ENCODE peak calls at places on chromosomes 13 and 19, in five cellular contexts. Z is right lobe of liver, B is IMR-90, S is colonic mucosa, I is testis. D is an unnamed sample. For H3K9me3, the result is how much of the 10 kb centered on the place peaks cover.

GRCh38 chr13:108755084-108755483 is 125.7 kb downstream of the MYO16 start:
- DNase-seq in S (no peak), Z (no peak), I (no peak), B (no peak), D (no peak)

GRCh38 chr13:31166591-31166990 is 4.9 kb upstream of the HSPH1 start:
- DNase-seq in I (no peak), B (peak), Z (no peak), S (no peak), D (no peak)

GRCh38 chr13:45718992-45719391 is 16.9 kb downstream of the CBY2 start:
- DNase-seq in Z (no peak), B (no peak), I (no peak), S (no peak), D (no peak)

GRCh38 chr13:40132249-40132648 is 476.8 kb downstream of the COG6 start:
- DNase-seq in I (no peak), Z (no peak), B (no peak), S (no peak), D (no peak)

GRCh38 chr13:30371649-30372265 is 50.5 kb upstream of the UBE2L5 start:
- DNase-seq in I (no peak), Z (no peak), B (peak), S (peak), D (no peak)

GRCh38 chr19:19262190-19263057 is 10.7 kb downstream of the TM6SF2 start:
- DNase-seq in Z (no peak), I (no peak), S (no peak), B (no peak), D (no peak)

GRCh38 chr13:60230593-60230992 is 66.9 kb upstream of the DIAPH3 start:
- DNase-seq in Z (no peak), B (peak), I (no peak), S (no peak), D (no peak)

GRCh38 chr13:85241045-85241444 is 558.2 kb downstream of the SLITRK6 start:
- DNase-seq in B (peak), S (no peak), I (no peak), Z (no peak), D (no peak)

GRCh38 chr13:51271008-51271407 is 48.8 kb downstream of the FAM124A start:
- DNase-seq in I (no peak), S (no peak), Z (no peak), B (no peak), D (no peak)

GRCh38 chr19:35551091-35551810 is 5.8 kb downstream of the TMEM147 start:
- DNase-seq in Z (no peak), I (no peak), S (no peak), B (no peak), D (no peak)

GRCh38 chr13:93450226-93450625 is 223.6 kb downstream of the GPC6 start:
- DNase-seq in Z (no peak), B (peak), I (no peak), S (no peak), D (no peak)

GRCh38 chr13:49749852-49750251 is 42.6 kb downstream of the KPNA3 start:
- DNase-seq in Z (no peak), S (no peak), B (peak), I (no peak), D (no peak)

GRCh38 chr13:109465151-109465550 is 321.2 kb downstream of the IRS2 start:
- DNase-seq in S (no peak), B (peak), Z (no peak), I (no peak), D (no peak)

GRCh38 chr13:44393391-44393790 is 19.8 kb downstream of the SERP2 start:
- DNase-seq in S (no peak), B (no peak), Z (peak), I (peak), D (no peak)

GRCh38 chr19:19134687-19135158 is 3.6 kb downstream of the TMEM161A start:
- DNase-seq in B (no peak), Z (peak), I (peak), S (peak), D (peak)

GRCh38 chr13:99086869-99087129 is 108.9 kb upstream of the DOCK9 start:
- DNase-seq in S (peak), I (no peak), Z (peak), B (no peak), D (peak)

GRCh38 chr19:10219678-10220077 is 11.5 kb downstream of the S1PR2 start:
- DNase-seq in S (no peak), I (no peak), B (peak), Z (no peak), D (no peak)

GRCh38 chr13:39196957-39197644 is 158.8 kb downstream of the NHLRC3 start:
- DNase-seq in I (no peak), S (no peak), Z (no peak), B (no peak), D (no peak)

GRCh38 chr19:23698711-23699520 is 11.9 kb upstream of the ZNF675 start:
- DNase-seq in Z (no peak), I (no peak), S (peak), B (no peak), D (no peak)

GRCh38 chr13:79211377-79211776 is 194.7 kb downstream of the RBM26 start:
- DNase-seq in S (no peak), B (no peak), Z (no peak), I (no peak), D (no peak)

GRCh38 chr13:91470084-91470621 is 71.7 kb downstream of the GPC5 start:
- DNase-seq in S (no peak), Z (no peak), B (no peak), I (no peak), D (no peak)

GRCh38 chr13:41515491-41516139 is 58.3 kb downstream of the RGCC start:
- DNase-seq in S (no peak), I (no peak), Z (no peak), B (no peak), D (no peak)

GRCh38 chr13:19586904-19587634 is 25.7 kb upstream of the TPTE2 start:
- DNase-seq in S (peak), Z (no peak), I (peak), B (peak), D (peak)

GRCh38 chr13:73984949-73985691 is 149.1 kb downstream of the KLF12 start:
- DNase-seq in B (no peak), S (no peak), I (no peak), Z (no peak), D (no peak)

GRCh38 chr13:111623170-111623569 is 302.7 kb downstream of the TEX29 start:
- DNase-seq in S (no peak), Z (no peak), B (no peak), I (no peak), D (no peak)

GRCh38 chr19:49347835-49348234 is 12.6 kb downstream of the CD37 start:
- DNase-seq in I (peak), Z (no peak), B (peak), S (no peak), D (no peak)

GRCh38 chr19:51564791-51565190 is 6.3 kb upstream of the ZNF175 start:
- DNase-seq in B (no peak), I (no peak), Z (no peak), S (no peak), D (no peak)

GRCh38 chr19:1218751-1219567 is 13.4 kb downstream of the STK11 start:
- DNase-seq in B (no peak), S (no peak), I (no peak), Z (no peak), D (peak)

GRCh38 chr13:95704510-95704909 is 27.6 kb downstream of the DNAJC3 start:
- DNase-seq in B (no peak), Z (no peak), I (no peak), S (no peak), D (no peak)

GRCh38 chr19:18504886-18505610 is 16.8 kb downstream of the ELL start:
- DNase-seq in B (no peak), S (peak), Z (no peak), I (no peak), D (no peak)

GRCh38 chr13:89383891-89384290 is 1712.7 kb downstream of the SLITRK5 start:
- DNase-seq in Z (no peak), I (no peak), S (no peak), B (no peak), D (no peak)

GRCh38 chr13:76677047-76677446 is 209.2 kb downstream of the KCTD12 start:
- DNase-seq in Z (no peak), B (peak), I (peak), S (peak), D (peak)

GRCh38 chr13:20118268-20119140 is 42.3 kb downstream of the GJA3 start:
- DNase-seq in B (no peak), S (peak), I (peak), Z (peak), D (peak)

GRCh38 chr19:13036366-13036976 is 41.2 kb downstream of the NFIX start:
- DNase-seq in Z (no peak), I (no peak), B (peak), S (peak), D (peak)

GRCh38 chr19:40754611-40755247 is 3.7 kb downstream of the SNRPA start:
- DNase-seq in B (peak), S (peak), I (no peak), Z (peak), D (peak)

GRCh38 chr19:10417598-10418280 is 2.6 kb upstream of the PDE4A start:
- DNase-seq in Z (no peak), S (no peak), B (no peak), I (no peak), D (no peak)

GRCh38 chr13:113124211-113125025 is 1.8 kb downstream of the F10 start:
- DNase-seq in I (peak), S (no peak), B (no peak), Z (no peak), D (no peak)

GRCh38 chr13:113121183-113121927 is 1.2 kb upstream of the F10 start:
- DNase-seq in Z (peak), B (no peak), S (no peak), I (peak), D (no peak)

GRCh38 chr13:113122571-113123225 is at the start of gene F10:
- DNase-seq in Z (peak), B (peak), S (peak), I (peak), D (peak)

GRCh38 chr13:113121928-113122420 is 625 bp upstream of the F10 start:
- DNase-seq in S (no peak), B (no peak), Z (peak), I (peak), D (no peak)

DNA sequence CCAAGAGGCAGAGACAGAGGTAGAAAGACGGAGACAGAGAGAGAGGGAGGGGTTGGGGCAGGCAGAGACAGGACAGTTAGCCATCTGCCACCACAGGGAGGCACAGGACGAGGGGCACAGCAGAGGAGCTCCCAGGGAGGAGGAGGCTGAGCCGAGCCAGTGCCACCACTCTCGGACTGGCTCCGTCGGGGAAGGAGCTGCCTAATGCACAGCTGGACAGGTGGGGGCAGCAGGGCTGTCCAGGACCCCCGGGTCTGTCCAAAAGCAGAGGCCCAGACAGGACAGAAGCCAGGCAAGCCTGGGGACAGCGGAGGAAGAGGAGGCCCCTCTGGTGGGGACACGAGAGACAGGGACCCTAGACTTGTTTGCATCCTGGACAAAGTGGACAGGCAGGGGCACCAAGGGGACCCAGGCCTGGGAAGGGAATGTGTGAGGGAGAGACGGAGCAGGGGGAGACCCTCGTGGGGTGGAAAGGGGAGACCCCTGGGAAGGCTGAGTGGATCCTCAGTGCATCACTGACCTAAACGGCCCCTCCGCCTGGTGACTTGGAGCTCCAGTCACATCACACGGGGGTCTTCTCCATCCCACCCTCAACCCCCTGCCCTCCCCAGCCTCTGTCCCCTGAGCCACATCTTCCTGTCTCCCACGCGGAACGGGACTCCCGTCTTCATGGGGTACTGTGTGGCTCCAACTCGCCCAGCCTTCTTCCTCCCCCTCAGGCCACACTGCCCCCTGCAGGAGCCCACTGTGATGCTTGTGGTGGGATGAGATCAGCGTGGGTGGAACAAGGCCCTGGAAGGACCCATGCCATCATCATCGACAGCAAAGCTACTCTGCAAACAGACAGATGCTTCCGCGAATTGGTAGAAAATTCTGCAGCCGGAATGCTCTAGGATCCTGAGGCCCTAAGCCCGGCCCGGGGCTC is 889 bp downstream of the F10 start:
- DNase-seq in Z (no peak), B (no peak), I (peak), S (no peak), D (no peak)
- H3K4me3 ChIP-seq in Z (peak), B (peak), I (no peak), S (no peak), D (peak)

GRCh38 chr13:48068952-48069351 is 26.0 kb downstream of the MED4 start:
- DNase-seq in I (no peak), S (no peak), B (no peak), Z (no peak), D (no peak)
- H3K9me3 ChIP-seq in I (under half), S (under half), B (under half), Z (under half), D (under half)

GRCh38 chr19:45211751-45212381 is 33.3 kb downstream of the BLOC1S3 start:
- DNase-seq in I (peak), Z (peak), S (no peak), B (no peak), D (peak)
- H3K27ac ChIP-seq in I (no peak), Z (no peak), S (no peak), B (no peak), D (no peak)

DNA sequence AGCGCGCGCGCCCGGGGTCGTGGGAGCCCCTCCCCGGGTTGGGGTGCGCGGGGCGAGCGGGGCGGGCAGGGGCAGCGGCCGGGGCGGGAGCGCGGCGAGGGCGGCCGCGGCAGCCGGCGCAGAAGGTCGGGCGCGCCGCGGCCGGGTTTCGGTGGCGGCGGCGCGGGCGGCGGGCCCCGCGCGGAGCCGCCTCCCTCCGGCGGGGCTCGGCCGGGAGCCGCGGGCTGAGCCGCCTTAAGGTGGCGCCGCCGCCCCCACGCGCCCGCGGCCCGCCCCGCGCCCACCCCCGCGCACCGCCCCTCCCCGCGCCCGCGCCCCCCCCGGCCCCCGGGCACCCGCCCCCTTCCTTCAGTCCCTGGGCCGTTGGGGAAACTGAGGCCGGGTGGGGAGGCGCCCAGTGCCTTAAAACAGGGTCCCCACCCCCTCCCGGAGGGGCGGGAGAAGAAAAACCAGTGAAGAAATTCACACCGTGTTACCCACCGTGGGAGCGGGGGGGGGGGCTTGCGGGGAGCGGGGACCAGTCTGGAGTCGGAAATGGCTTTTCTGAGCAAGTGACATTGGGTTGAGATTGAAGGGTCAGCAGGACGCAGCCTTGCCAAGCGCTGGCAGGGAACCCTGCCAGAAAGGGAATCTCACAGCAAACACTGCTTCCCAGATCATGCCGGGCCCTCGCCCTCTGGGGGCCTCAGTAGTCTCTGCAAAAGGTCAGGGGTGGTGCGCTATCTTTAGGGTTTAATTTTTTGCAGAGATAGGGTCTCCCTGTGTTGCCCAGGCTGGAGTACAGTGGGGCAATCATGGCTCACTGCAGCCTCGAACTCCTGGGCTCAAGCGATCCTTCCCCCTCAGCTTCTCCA is at the start of gene TLE2:
- DNase-seq in S (no peak), I (no peak), B (no peak), Z (no peak), D (peak)
- H3K4me3 ChIP-seq in S (peak), I (peak), B (peak), Z (peak), D (peak)

GRCh38 chr19:3510727-3511126 is 4.6 kb downstream of the FZR1 start:
- DNase-seq in S (no peak), Z (no peak), I (no peak), B (no peak), D (peak)
- H3K9me3 ChIP-seq in S (under half), Z (under half), I (under half), B (under half), D (under half)

GRCh38 chr19:16601378-16602052 is 26.5 kb downstream of the MED26 start:
- DNase-seq in S (no peak), I (no peak), B (no peak), Z (no peak), D (no peak)
- H3K27ac ChIP-seq in S (no peak), I (no peak), B (no peak), Z (no peak), D (peak)

DNA sequence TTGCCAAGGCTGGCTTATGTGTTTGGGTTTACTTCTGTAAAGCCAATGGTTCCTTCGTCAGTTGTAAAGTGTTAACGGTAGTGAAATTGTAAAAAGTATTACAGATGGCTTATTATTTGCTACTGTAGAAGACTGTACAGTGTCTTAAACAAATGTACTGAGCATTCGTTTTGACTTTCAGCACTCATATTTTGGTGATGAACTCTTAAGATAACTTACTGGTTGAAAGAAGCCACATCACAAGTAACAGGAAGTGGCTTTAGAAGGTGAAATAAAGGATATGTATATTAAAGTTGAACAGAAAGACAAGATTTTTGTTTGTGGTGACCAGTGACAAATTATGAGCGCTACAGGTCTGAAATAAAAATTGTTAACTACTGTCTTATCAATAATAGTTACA is 64.2 kb downstream of the URI1 start:
- DNase-seq in B (no peak), S (no peak), I (no peak), Z (no peak), D (no peak)
- H3K4me3 ChIP-seq in B (no peak), S (no peak), I (no peak), Z (no peak), D (no peak)

GRCh38 chr13:78024996-78025395 is 106.4 kb upstream of the EDNRB start:
- DNase-seq in B (no peak), I (no peak), S (no peak), Z (no peak), D (no peak)

GRCh38 chr13:78015782-78016181 is 97.2 kb upstream of the EDNRB start:
- DNase-seq in B (no peak), Z (no peak), I (no peak), S (no peak), D (no peak)

GRCh38 chr13:78022164-78022877 is 103.7 kb upstream of the EDNRB start:
- DNase-seq in Z (no peak), B (peak), S (peak), I (peak), D (peak)

DNA sequence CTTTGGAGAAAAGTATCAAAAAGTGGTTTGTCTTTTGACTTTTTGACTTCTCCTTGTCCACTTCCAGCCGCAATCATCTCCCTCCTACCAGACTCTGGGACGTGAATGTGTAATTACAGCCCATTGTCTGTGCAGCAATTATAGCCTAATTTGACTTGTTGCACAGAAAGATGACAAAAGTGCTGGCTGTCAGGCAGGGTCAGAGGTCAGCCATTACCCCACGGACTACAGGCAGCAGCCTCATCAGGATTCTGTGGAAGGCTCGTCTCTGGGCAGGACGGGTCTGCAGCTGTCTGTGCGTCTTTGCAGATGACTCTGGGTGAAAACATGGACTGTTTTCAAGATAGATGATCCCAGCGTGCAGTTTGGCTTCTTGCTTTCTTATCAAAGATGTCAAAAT is 102.2 kb upstream of the EDNRB start:
- DNase-seq in I (no peak), B (no peak), Z (peak), S (no peak), D (no peak)
- H3K9me3 ChIP-seq in I (under half), B (under half), Z (under half), S (under half), D (under half)

GRCh38 chr19:33388817-33389573 is 15.5 kb downstream of the CEBPG start:
- DNase-seq in I (no peak), S (no peak), Z (peak), B (no peak), D (no peak)
- H3K27ac ChIP-seq in I (no peak), S (peak), Z (no peak), B (no peak), D (peak)